ENCODE peak calls at places on chromosomes 12 and 14, in five cellular contexts. C is stimulated activated CD4-positive, alpha-beta T cell treated with anti-CD3 and anti-CD28 coated beads, Interleukin-15, amount 100 ng/mL, for 1 hour; J is DND-41; W is HTR-8/SVneo; P is uterus. G is an unnamed sample.

GRCh38 chr12:132630672-132631071 is 12.1 kb downstream of the P2RX2 start:
- DNase-seq in C (no peak), J (no peak), W (no peak), P (no peak), G (no peak)

GRCh38 chr12:75790219-75790618 is 241.4 kb downstream of the PHLDA1 start:
- DNase-seq in C (no peak), J (no peak), W (no peak), P (no peak), G (no peak)

GRCh38 chr12:857611-858010 is 91.9 kb downstream of the RAD52 start:
- DNase-seq in C (no peak), J (no peak), W (no peak), P (peak), G (no peak)

GRCh38 chr12:12240671-12241345 is 26.0 kb downstream of the LRP6 start:
- DNase-seq in C (no peak), J (no peak), W (no peak), P (no peak), G (no peak)

GRCh38 chr12:107163413-107163812 is 70.1 kb upstream of the CRY1 start:
- DNase-seq in C (no peak), J (no peak), W (no peak), P (no peak), G (no peak)

GRCh38 chr14:40417777-40418401 is 985.7 kb upstream of the FBXO33 start:
- DNase-seq in C (no peak), J (peak), W (peak), P (no peak), G (no peak)

GRCh38 chr14:23863836-23864235 is 89.7 kb upstream of the DHRS4 start:
- DNase-seq in C (no peak), J (no peak), W (no peak), P (no peak), G (no peak)

GRCh38 chr14:66315548-66315947 is 170.6 kb upstream of the CCDC196 start:
- DNase-seq in C (no peak), J (no peak), W (no peak), P (no peak), G (no peak)